ENCODE peak calls at places on chromosomes 6 and 20, in seven cellular contexts. W is tibial nerve; T is activated gamma-delta T cell treated with Interleukin-2 at 50 U/mL for 16 hours; N is naive thymus-derived CD4-positive, alpha-beta T cell; U is body of pancreas; L is retina; B is GM12892. M is an unnamed sample.
A peak's percentile ranks its signal among the peaks of the same experiment; 100 is the strongest.

GRCh38 chr6:71766796-71767195 is 119.6 kb upstream of the RIMS1 start:
- DNase-seq in B (no peak), L (no peak), N (no peak), U (no peak), T (no peak), W (no peak), M (no peak)

GRCh38 chr6:157116420-157116819 is 206.9 kb downstream of the TMEM242 start:
- DNase-seq in W (no peak), U (no peak), B (no peak), T (no peak), N (no peak), L (no peak), M (no peak)

GRCh38 chr6:143506620-143507019 is 4.9 kb downstream of the FUCA2 start:
- DNase-seq in T (no peak), U (no peak), W (no peak), L (no peak), N (no peak), B (no peak), M (no peak)

GRCh38 chr6:160379464-160379863 is 31.3 kb downstream of the SLC22A3 start:
- DNase-seq in U (no peak), B (no peak), L (no peak), T (no peak), W (no peak), N (no peak), M (no peak)

GRCh38 chr6:158474961-158475343 is 84.9 kb upstream of the TMEM181 start:
- DNase-seq in N (no peak), U (peak; percentile 4), T (no peak), W (no peak), B (no peak), L (no peak), M (no peak)

GRCh38 chr6:167925011-167925410 is 72.5 kb upstream of the KIF25 start:
- DNase-seq in B (no peak), W (no peak), U (no peak), L (no peak), N (no peak), T (no peak), M (no peak)

GRCh38 chr6:50271266-50271665 is 221.5 kb upstream of the DEFB112 start:
- DNase-seq in W (no peak), T (no peak), B (no peak), N (no peak), U (no peak), L (no peak), M (no peak)

GRCh38 chr6:34795836-34796425 is 4.0 kb downstream of the BLTP3A start:
- DNase-seq in B (no peak), U (no peak), L (no peak), N (no peak), T (no peak), W (no peak), M (no peak)

GRCh38 chr6:1766663-1767062 is 156.9 kb downstream of the FOXC1 start:
- DNase-seq in W (no peak), T (no peak), U (peak; percentile 55), L (no peak), B (no peak), N (no peak), M (no peak)

GRCh38 chr6:137799950-137800568 is 67.0 kb upstream of the TNFAIP3 start:
- DNase-seq in L (no peak), T (peak; percentile 59), W (no peak), U (peak; percentile 75), B (no peak), N (peak; percentile 86), M (peak; percentile 73)

GRCh38 chr20:6767536-6768227 is at the start of gene BMP2:
- DNase-seq in B (peak; percentile 30), W (peak; percentile 20), L (peak; percentile 91), U (peak; percentile 53), T (no peak), N (no peak), M (no peak)

GRCh38 chr6:130825772-130826441 is 1.3 kb upstream of the SMLR1 start:
- DNase-seq in N (peak; percentile 9), B (no peak), L (no peak), T (no peak), U (no peak), W (no peak), M (no peak)

GRCh38 chr6:41449399-41450245 is 96.6 kb upstream of the FOXP4 start:
- DNase-seq in N (no peak), W (peak; percentile 48), L (no peak), T (no peak), B (no peak), U (peak; percentile 82), M (no peak)

M was measured in CD8-positive, alpha-beta memory T cell.